ENCODE peak calls at places on chromosomes 12 and 14, in ten cellular contexts. Y is WTC11, E is A549, I is HCT116, G is GM12878, S is endothelial cell of umbilical vein, F is K562, J is H1, C is HepG2, X is SK-N-SH. B is an unnamed sample.
A peak's percentile ranks its signal among the peaks of the same experiment; 100 is the strongest.

GRCh38 chr14:45185110-45185814 is 49.5 kb downstream of the FANCM start:
- DNase-seq in Y (no peak), E (no peak), I (no peak), G (no peak), S (no peak), F (no peak), J (no peak), C (no peak), X (no peak), B (no peak)

GRCh38 chr12:104866286-104866685 is 91.8 kb downstream of the SLC41A2 start:
- DNase-seq in Y (no peak), E (no peak), I (no peak), G (no peak), S (peak; percentile 90), F (no peak), J (no peak), C (no peak), X (no peak), B (no peak)

GRCh38 chr12:53062977-53063707 is 13.3 kb downstream of the TNS2 start:
- DNase-seq in Y (peak; percentile 9), E (no peak), I (no peak), G (no peak), S (no peak), F (no peak), J (no peak), C (no peak), X (peak; percentile 6), B (no peak)

GRCh38 chr12:12376636-12377448 is 20.0 kb downstream of the BORCS5 start:
- DNase-seq in Y (no peak), E (peak; percentile 75), I (peak; percentile 65), G (peak; percentile 55), S (peak; percentile 73), F (peak; percentile 23), J (no peak), C (peak; percentile 81), X (peak; percentile 66), B (peak; percentile 78)

GRCh38 chr12:104411826-104412626 is 44.7 kb upstream of the CHST11 start:
- DNase-seq in Y (no peak), E (no peak), I (no peak), G (no peak), S (no peak), F (peak; percentile 43), J (no peak), C (no peak), X (no peak), B (no peak)

GRCh38 chr14:101216725-101217463 is 313.4 kb upstream of the RTL1 start:
- DNase-seq in Y (no peak), E (no peak), I (no peak), G (no peak), S (no peak), F (no peak), J (no peak), C (peak; percentile 63), X (no peak), B (no peak)

GRCh38 chr14:72714094-72714493 is 179.8 kb downstream of the DPF3 start:
- DNase-seq in Y (no peak), E (no peak), I (no peak), G (peak; percentile 31), S (no peak), F (no peak), J (no peak), C (no peak), X (no peak), B (peak; percentile 74)

GRCh38 chr12:51262758-51263177 is 7.4 kb downstream of the SMAGP start:
- DNase-seq in Y (peak; percentile 63), E (peak; percentile 46), I (peak; percentile 84), G (no peak), S (peak; percentile 63), F (peak; percentile 29), J (no peak), C (no peak), X (no peak), B (peak; percentile 72)

GRCh38 chr12:107779077-107779840 is 4.8 kb downstream of the ASCL4 start:
- DNase-seq in Y (no peak), E (no peak), I (no peak), G (peak; percentile 68), S (no peak), F (no peak), J (no peak), C (no peak), X (no peak), B (peak; percentile 59)

GRCh38 chr12:6372403-6373003 is 2.9 kb downstream of the SCNN1A start:
- DNase-seq in Y (no peak), E (peak; percentile 81), I (peak; percentile 90), G (no peak), S (peak; percentile 58), F (no peak), J (no peak), C (peak; percentile 91), X (no peak), B (peak; percentile 96)

GRCh38 chr14:97246648-97247047 is 449.5 kb downstream of the VRK1 start:
- DNase-seq in Y (no peak), E (no peak), I (no peak), G (no peak), S (no peak), F (no peak), J (no peak), C (no peak), X (no peak), B (no peak)

GRCh38 chr12:40107803-40108620 is 2.1 kb upstream of the SLC2A13 start:
- DNase-seq in Y (no peak), E (no peak), I (no peak), G (no peak), S (no peak), F (no peak), J (no peak), C (no peak), X (no peak), B (no peak)
- TF ChIP-seq MAX in Y (no peak), E (no peak), I (no peak), G (no peak), S (no peak), F (no peak), J (no peak), C (no peak), X (no peak), B (no peak)

GRCh38 chr12:62719027-62719426 is 215.9 kb downstream of the PPM1H start:
- DNase-seq in Y (no peak), E (no peak), I (no peak), G (no peak), S (no peak), F (no peak), J (no peak), C (no peak), X (no peak), B (no peak)

GRCh38 chr12:62724285-62724684 is 210.7 kb downstream of the PPM1H start:
- DNase-seq in Y (no peak), E (no peak), I (no peak), G (no peak), S (no peak), F (no peak), J (no peak), C (no peak), X (no peak), B (no peak)

GRCh38 chr12:62717636-62718035 is 217.3 kb downstream of the PPM1H start:
- DNase-seq in Y (no peak), E (no peak), I (no peak), G (no peak), S (no peak), F (no peak), J (no peak), C (no peak), X (no peak), B (no peak)

GRCh38 chr12:62722971-62723680 is 211.8 kb downstream of the PPM1H start:
- DNase-seq in Y (no peak), E (no peak), I (no peak), G (no peak), S (no peak), F (no peak), J (no peak), C (no peak), X (no peak), B (no peak)

GRCh38 chr12:62720661-62721330 is 214.2 kb downstream of the PPM1H start:
- DNase-seq in Y (no peak), E (no peak), I (no peak), G (no peak), S (peak; percentile 48), F (no peak), J (no peak), C (no peak), X (no peak), B (no peak)
- TF ChIP-seq MAX in Y (no peak), E (peak; percentile 67), I (no peak), G (no peak), S (no peak), F (no peak), J (no peak), C (no peak), X (peak; percentile 29), B (no peak)

GRCh38 chr12:101929365-101930041 is 52.1 kb downstream of the DRAM1 start:
- DNase-seq in Y (no peak), E (no peak), I (no peak), G (peak; percentile 82), S (no peak), F (no peak), J (no peak), C (no peak), X (no peak), B (no peak)

GRCh38 chr12:101925935-101926334 is 48.6 kb downstream of the DRAM1 start:
- DNase-seq in Y (no peak), E (no peak), I (no peak), G (no peak), S (no peak), F (no peak), J (no peak), C (no peak), X (no peak), B (peak; percentile 58)

GRCh38 chr12:101928556-101928955 is 51.2 kb downstream of the DRAM1 start:
- DNase-seq in Y (no peak), E (no peak), I (no peak), G (no peak), S (no peak), F (no peak), J (no peak), C (no peak), X (no peak), B (peak; percentile 23)

GRCh38 chr12:101927042-101927441 is 49.7 kb downstream of the DRAM1 start:
- DNase-seq in Y (no peak), E (no peak), I (no peak), G (no peak), S (no peak), F (no peak), J (no peak), C (no peak), X (no peak), B (no peak)

DNA sequence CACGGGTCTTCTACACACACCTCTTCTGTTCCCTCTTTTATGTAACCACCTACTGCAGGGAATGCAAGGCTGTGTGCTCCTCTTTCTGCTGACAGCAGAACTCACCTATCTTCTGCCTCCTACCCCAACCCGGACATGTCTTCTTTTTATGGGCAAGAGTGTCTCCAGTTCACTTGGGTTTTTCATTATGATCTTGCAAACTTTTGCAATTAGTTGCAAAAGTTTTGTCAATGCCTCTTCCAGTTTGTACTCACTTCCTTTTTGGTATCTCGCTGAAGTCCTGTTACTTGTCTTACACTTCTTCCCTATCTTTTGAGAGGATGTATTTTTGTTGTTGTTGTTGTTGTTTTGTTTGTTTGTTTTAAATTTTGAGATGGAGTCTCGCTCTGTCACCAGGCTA is 50.6 kb downstream of the DRAM1 start:
- DNase-seq in Y (no peak), E (no peak), I (no peak), G (no peak), S (no peak), F (no peak), J (no peak), C (no peak), X (no peak), B (peak; percentile 25)
- TF ChIP-seq MAX in Y (no peak), E (no peak), I (no peak), G (no peak), S (no peak), F (no peak), J (no peak), C (no peak), X (no peak), B (no peak)

GRCh38 chr12:24553259-24553658 is 395.6 kb downstream of the BCAT1 start:
- DNase-seq in Y (no peak), E (no peak), I (no peak), G (no peak), S (no peak), F (no peak), J (no peak), C (no peak), X (no peak), B (no peak)
- TF ChIP-seq MAX in Y (no peak), E (no peak), I (no peak), G (no peak), S (no peak), F (no peak), J (no peak), C (no peak), X (no peak), B (no peak)

B was measured in NB4.